ENCODE peak calls at places on chromosomes 12 and 14, in ten cellular contexts. Z, F, A, P, D, L, V, E, S and B are unnamed samples.

GRCh38 chr12:123089631-123090353 is 61.1 kb downstream of the PITPNM2 start:
- DNase-seq in V (no peak), S (no peak), D (no peak), A (peak; percentile 96), L (no peak), P (no peak), E (no peak), Z (peak; percentile 97), F (peak; percentile 80), B (no peak)

GRCh38 chr12:101372431-101372830 is 35.1 kb downstream of the ARL1 start:
- DNase-seq in Z (no peak), F (no peak), D (no peak), V (no peak), P (no peak), A (no peak), E (no peak), L (no peak), S (no peak), B (no peak)

GRCh38 chr12:123576611-123577010 is 7.7 kb upstream of the TMED2 start:
- DNase-seq in P (no peak), A (no peak), Z (no peak), S (no peak), L (no peak), V (no peak), E (no peak), F (no peak), D (no peak), B (no peak)

GRCh38 chr12:106416273-106416672 is 58.7 kb downstream of the POLR3B start:
- DNase-seq in S (no peak), L (no peak), Z (no peak), F (no peak), D (no peak), V (no peak), A (no peak), E (no peak), P (no peak), B (no peak)

GRCh38 chr12:67750528-67751183 is 102.1 kb downstream of the DYRK2 start:
- DNase-seq in A (no peak), L (no peak), S (no peak), E (no peak), V (no peak), D (no peak), Z (no peak), F (no peak), P (no peak), B (no peak)

GRCh38 chr14:102691763-102692162 is 85.5 kb upstream of the TRAF3 start:
- DNase-seq in P (no peak), L (no peak), A (no peak), D (no peak), Z (no peak), F (no peak), V (no peak), S (no peak), E (no peak), B (no peak)

GRCh38 chr12:6956332-6956727 is 5.2 kb downstream of the PTPN6 start:
- DNase-seq in Z (no peak), A (no peak), F (no peak), S (no peak), E (no peak), V (no peak), D (peak; percentile 43), L (no peak), P (no peak), B (no peak)

GRCh38 chr12:119318811-119319210 is 15.7 kb upstream of the CCDC60 start:
- DNase-seq in A (no peak), E (no peak), F (no peak), S (no peak), Z (no peak), D (no peak), L (no peak), V (no peak), P (no peak), B (no peak)

GRCh38 chr12:1848146-1848545 is 27.8 kb downstream of the LRTM2 start:
- DNase-seq in P (no peak), E (no peak), L (no peak), V (no peak), A (no peak), S (no peak), Z (no peak), F (no peak), D (no peak), B (no peak)

GRCh38 chr14:102320033-102320660 is 601 bp downstream of the ZNF839 start:
- DNase-seq in Z (peak; percentile 57), E (peak; percentile 35), D (peak; percentile 59), V (peak; percentile 37), S (no peak), P (no peak), L (peak; percentile 64), A (no peak), F (no peak), B (no peak)

GRCh38 chr12:57340104-57340503 is 89.1 kb upstream of the STAC3 start:
- DNase-seq in V (no peak), A (peak; percentile 20), P (peak; percentile 28), S (no peak), L (no peak), Z (peak; percentile 39), F (no peak), D (peak; percentile 57), E (no peak), B (no peak)

GRCh38 chr12:25126086-25126485 is 68.9 kb downstream of the DNAI7 start:
- DNase-seq in F (no peak), D (no peak), Z (no peak), L (no peak), A (no peak), E (no peak), S (no peak), P (no peak), V (no peak), B (no peak)

GRCh38 chr14:93286212-93286890 is 46.5 kb downstream of the BTBD7 start:
- DNase-seq in D (no peak), V (no peak), S (no peak), F (no peak), Z (no peak), P (no peak), A (no peak), L (no peak), E (no peak), B (no peak)

GRCh38 chr12:26109343-26109841 is 15.4 kb downstream of the BHLHE41 start:
- DNase-seq in Z (no peak), P (no peak), S (no peak), L (no peak), A (no peak), V (no peak), F (no peak), D (peak; percentile 42), E (no peak), B (no peak)